ENCODE peak calls at places on chromosomes 12 and 14, in seven cellular contexts. Y, C, P, Z, W, S and G are unnamed samples.

GRCh38 chr14:36844443-36844842 is 182.8 kb downstream of the PAX9 start:
- DNase-seq in Y (no peak), C (no peak), P (no peak), Z (no peak), W (no peak), S (peak; percentile 77), G (no peak)

GRCh38 chr12:116603516-116603915 is 44.3 kb downstream of the MAP1LC3B2 start:
- DNase-seq in Y (no peak), C (no peak), P (peak; percentile 32), Z (no peak), W (no peak), S (no peak), G (no peak)

GRCh38 chr14:101665478-101666078 is 95.9 kb upstream of the PPP2R5C start:
- DNase-seq in Y (no peak), C (peak; percentile 69), P (peak; percentile 39), Z (peak; percentile 6), W (peak; percentile 19), S (peak; percentile 86), G (no peak)

GRCh38 chr14:60094306-60094897 is 2.7 kb downstream of the PCNX4 start:
- DNase-seq in Y (no peak), C (peak; percentile 31), P (peak; percentile 25), Z (peak; percentile 80), W (no peak), S (peak; percentile 90), G (no peak)

GRCh38 chr12:116157845-116158267 is 119.6 kb downstream of the MED13L start:
- DNase-seq in Y (no peak), C (no peak), P (no peak), Z (no peak), W (no peak), S (peak; percentile 55), G (no peak)

GRCh38 chr12:102478416-102479098 is 1.8 kb downstream of the IGF1 start:
- DNase-seq in Y (peak; percentile 28), C (peak; percentile 30), P (peak; percentile 38), Z (no peak), W (no peak), S (peak; percentile 79), G (no peak)

GRCh38 chr14:99786423-99787051 is 6.7 kb upstream of the EML1 start:
- DNase-seq in Y (no peak), C (no peak), P (no peak), Z (no peak), W (no peak), S (no peak), G (no peak)

GRCh38 chr14:89283327-89284060 is 133.5 kb downstream of the FOXN3 start:
- DNase-seq in Y (no peak), C (no peak), P (no peak), Z (no peak), W (no peak), S (no peak), G (no peak)

GRCh38 chr12:68971404-68971803 is 38.4 kb upstream of the CPM start:
- DNase-seq in Y (no peak), C (no peak), P (no peak), Z (no peak), W (no peak), S (no peak), G (no peak)

GRCh38 chr12:45518516-45519235 is 210.8 kb upstream of the ARID2 start:
- DNase-seq in Y (no peak), C (no peak), P (no peak), Z (no peak), W (no peak), S (no peak), G (no peak)

GRCh38 chr14:53927171-53927570 is 29.5 kb downstream of the BMP4 start:
- DNase-seq in Y (no peak), C (no peak), P (no peak), Z (peak; percentile 34), W (no peak), S (no peak), G (no peak)

GRCh38 chr14:100076133-100076532 is 10.9 kb downstream of the EVL start:
- DNase-seq in Y (no peak), C (no peak), P (no peak), Z (no peak), W (no peak), S (peak; percentile 89), G (peak; percentile 71)

GRCh38 chr12:6465467-6466183 is 4.9 kb downstream of the VAMP1 start:
- DNase-seq in Y (peak; percentile 53), C (peak; percentile 68), P (peak; percentile 79), Z (peak; percentile 64), W (no peak), S (peak; percentile 90), G (no peak)

GRCh38 chr12:63150255-63151060 is 543 bp downstream of the AVPR1A start:
- DNase-seq in Y (no peak), C (no peak), P (peak; percentile 58), Z (no peak), W (peak; percentile 59), S (peak; percentile 92), G (peak; percentile 41)

GRCh38 chr14:33837943-33838683 is 112.8 kb downstream of the EGLN3 start:
- DNase-seq in Y (no peak), C (no peak), P (no peak), Z (no peak), W (no peak), S (no peak), G (no peak)

GRCh38 chr12:104653730-104654328 is 197.1 kb downstream of the CHST11 start:
- DNase-seq in Y (no peak), C (peak; percentile 62), P (no peak), Z (no peak), W (no peak), S (peak; percentile 87), G (no peak)

GRCh38 chr12:131603106-131604033 is 107.5 kb upstream of the SFSWAP start:
- DNase-seq in Y (no peak), C (peak; percentile 23), P (no peak), Z (no peak), W (no peak), S (no peak), G (no peak)

GRCh38 chr12:69872804-69873203 is 47.8 kb downstream of the MYRFL start:
- DNase-seq in Y (no peak), C (no peak), P (no peak), Z (no peak), W (no peak), S (no peak), G (no peak)

GRCh38 chr14:92380582-92380981 is 57.6 kb downstream of the SLC24A4 start:
- DNase-seq in Y (no peak), C (no peak), P (no peak), Z (no peak), W (no peak), S (no peak), G (no peak)

GRCh38 chr14:92380131-92380530 is 57.2 kb downstream of the SLC24A4 start:
- DNase-seq in Y (no peak), C (no peak), P (no peak), Z (no peak), W (no peak), S (no peak), G (no peak)

GRCh38 chr14:92384461-92385133 is 61.6 kb downstream of the SLC24A4 start:
- DNase-seq in Y (no peak), C (no peak), P (no peak), Z (no peak), W (no peak), S (no peak), G (no peak)

GRCh38 chr14:92385561-92385960 is 62.6 kb downstream of the SLC24A4 start:
- DNase-seq in Y (no peak), C (no peak), P (no peak), Z (no peak), W (no peak), S (no peak), G (no peak)

DNA sequence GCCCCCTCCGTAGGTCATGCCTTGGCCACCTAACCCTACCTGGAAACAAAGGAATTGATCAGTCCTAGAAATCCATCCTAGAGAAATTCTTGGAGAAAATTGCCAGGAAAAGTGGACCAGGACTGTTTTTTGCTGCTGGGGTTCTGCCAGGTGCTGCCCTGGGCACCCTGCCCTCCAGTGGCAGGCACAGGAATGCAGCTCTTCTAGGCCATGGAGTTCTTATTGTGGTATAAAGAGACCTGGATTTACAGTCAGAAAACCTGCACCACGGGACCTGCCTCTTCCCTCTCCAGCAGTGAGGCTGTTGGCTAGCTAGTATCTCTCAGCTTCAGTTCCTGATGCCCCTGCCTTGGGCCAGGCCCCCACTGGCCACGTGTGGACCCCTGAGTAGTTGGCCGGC is 59.7 kb downstream of the SLC24A4 start:
- DNase-seq in Y (no peak), C (no peak), P (no peak), Z (no peak), W (no peak), S (peak; percentile 67), G (no peak)
- TF ChIP-seq CTCF in Y (no peak), C (peak; percentile 45), P (peak; percentile 39), Z (peak; percentile 53), W (peak; percentile 51), S (peak; percentile 69), G (no peak)

GRCh38 chr14:103654619-103655018 is 25.6 kb downstream of the KLC1 start:
- DNase-seq in Y (no peak), C (no peak), P (no peak), Z (no peak), W (no peak), S (no peak), G (no peak)

GRCh38 chr14:103656031-103656757 is 27.2 kb downstream of the KLC1 start:
- DNase-seq in Y (no peak), C (no peak), P (no peak), Z (no peak), W (no peak), S (no peak), G (no peak)

GRCh38 chr14:103659631-103660030 is 30.6 kb downstream of the KLC1 start:
- DNase-seq in Y (no peak), C (no peak), P (no peak), Z (no peak), W (no peak), S (no peak), G (no peak)

GRCh38 chr14:103656758-103657133 is 27.7 kb downstream of the KLC1 start:
- DNase-seq in Y (no peak), C (no peak), P (no peak), Z (no peak), W (no peak), S (no peak), G (no peak)

GRCh38 chr14:103657466-103657865 is 28.5 kb downstream of the KLC1 start:
- DNase-seq in Y (no peak), C (no peak), P (no peak), Z (peak; percentile 75), W (no peak), S (no peak), G (no peak)
- H3K27ac ChIP-seq in Y (peak overlapping the region; percentile 60), C (no peak overlapping the region), P (no peak overlapping the region), Z (peak overlapping the region; percentile 67), W (no peak overlapping the region), S (no peak overlapping the region), G (no peak overlapping the region)

DNA sequence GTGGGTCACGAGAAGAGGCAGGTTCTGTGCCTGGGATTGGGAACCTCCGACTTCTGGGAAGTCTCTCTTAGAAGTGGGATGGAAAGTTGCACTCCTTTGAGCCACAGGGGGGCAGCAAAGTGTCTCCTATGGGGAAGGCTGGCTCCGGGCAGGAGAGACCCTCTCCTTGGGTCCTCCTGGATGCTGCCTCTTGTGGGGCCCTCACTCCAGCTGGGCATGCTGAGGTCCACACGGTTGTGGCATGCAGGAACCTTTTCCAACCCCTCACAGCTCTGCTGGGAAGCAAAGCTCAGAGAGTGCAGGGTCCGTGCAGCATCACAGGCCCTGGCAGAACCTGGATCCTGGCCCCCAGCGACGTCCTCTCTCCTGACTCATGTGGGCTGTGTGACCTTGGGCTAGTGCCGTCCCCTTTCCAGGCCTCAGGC is 17.4 kb downstream of the SDSL start:
- DNase-seq in Y (peak; percentile 39), C (peak; percentile 59), P (peak; percentile 83), Z (peak; percentile 40), W (no peak), S (peak; percentile 96), G (no peak)
- TF ChIP-seq CTCF in Y (no peak), C (peak; percentile 91), P (peak; percentile 83), Z (peak; percentile 86), W (peak; percentile 55), S (peak; percentile 91), G (peak; percentile 51)

GRCh38 chr12:129790331-129790730 is 113.5 kb downstream of the TMEM132D start:
- DNase-seq in Y (no peak), C (no peak), P (no peak), Z (no peak), W (no peak), S (peak; percentile 69), G (no peak)
- H3K27ac ChIP-seq in Y (no peak overlapping the region), C (no peak overlapping the region), P (no peak overlapping the region), Z (no peak overlapping the region), W (no peak overlapping the region), S (no peak overlapping the region), G (no peak overlapping the region)